ENCODE peak calls at places on chromosomes 11 and 22, in nine cellular contexts. E, T, H, M, G, Q, U, S and I are unnamed samples. For H3K4me1, the result is how much of the 10 kb centered on the place peaks cover.

GRCh38 chr11:94128746-94129504 is at the start of gene PANX1:
- DNase-seq in E (peak), U (peak), S (peak), M (peak), G (peak), H (peak), Q (peak), T (peak), I (no peak)

GRCh38 chr22:39725351-39726035 is 154.9 kb downstream of the CACNA1I start:
- DNase-seq in G (no peak), Q (no peak), E (no peak), M (no peak), H (no peak), U (no peak), T (no peak), S (no peak), I (no peak)

GRCh38 chr11:98568011-98568410 is 452.7 kb upstream of the CNTN5 start:
- DNase-seq in T (no peak), E (no peak), M (no peak), Q (no peak), S (no peak), G (no peak), U (no peak), H (no peak), I (no peak)

GRCh38 chr11:9688716-9689511 is 25.0 kb downstream of the SWAP70 start:
- DNase-seq in T (no peak), E (peak), H (peak), U (peak), G (no peak), Q (no peak), S (no peak), M (no peak), I (peak)

GRCh38 chr22:17942721-17943120 is 81.6 kb downstream of the MICAL3 start:
- DNase-seq in T (no peak), G (no peak), U (no peak), S (no peak), Q (no peak), E (peak), H (no peak), M (no peak), I (no peak)

GRCh38 chr22:36334081-36334831 is 53.5 kb downstream of the MYH9 start:
- DNase-seq in Q (peak), S (no peak), H (peak), M (no peak), G (peak), U (no peak), E (no peak), T (peak), I (no peak)

GRCh38 chr22:47175761-47176359 is 413.4 kb downstream of the TBC1D22A start:
- DNase-seq in H (no peak), M (no peak), E (no peak), S (no peak), G (no peak), Q (peak), U (no peak), T (peak), I (no peak)

GRCh38 chr11:7414729-7415536 is 70.4 kb upstream of the OLFML1 start:
- DNase-seq in M (no peak), S (no peak), U (peak), E (no peak), H (no peak), Q (peak), G (no peak), T (no peak), I (no peak)

GRCh38 chr11:126140106-126140931 is 71.1 kb downstream of the RPUSD4 start:
- DNase-seq in G (no peak), M (no peak), E (no peak), U (no peak), S (no peak), H (no peak), Q (no peak), T (no peak), I (no peak)

GRCh38 chr22:48947636-48948035 is 880.0 kb downstream of the BRD1 start:
- DNase-seq in G (no peak), S (no peak), H (no peak), Q (no peak), U (no peak), M (no peak), T (no peak), E (no peak), I (no peak)

GRCh38 chr11:124812876-124813275 is 12.7 kb upstream of the MSANTD2 start:
- DNase-seq in S (no peak), T (no peak), U (no peak), H (no peak), Q (no peak), E (no peak), G (no peak), M (no peak), I (no peak)

GRCh38 chr22:20964799-20965103 is 2.3 kb upstream of the AIFM3 start:
- DNase-seq in G (no peak), H (no peak), U (no peak), M (no peak), E (no peak), Q (peak), S (no peak), T (no peak), I (no peak)
- H3K4me3 ChIP-seq in G (no peak), H (no peak), U (peak), M (peak), E (peak), Q (peak), S (no peak), T (peak), I (no peak)

GRCh38 chr11:6319879-6320410 is 356 bp downstream of the CAVIN3 start:
- DNase-seq in H (peak), E (peak), Q (peak), G (peak), S (peak), T (peak), U (peak), M (no peak), I (no peak)

GRCh38 chr11:6321961-6322362 is 1.7 kb upstream of the CAVIN3 start:
- DNase-seq in Q (no peak), T (no peak), G (no peak), E (no peak), M (no peak), U (no peak), S (peak), H (no peak), I (peak)

GRCh38 chr11:6321356-6321755 is 1.1 kb upstream of the CAVIN3 start:
- DNase-seq in T (no peak), H (no peak), S (no peak), G (no peak), E (no peak), Q (no peak), U (no peak), M (no peak), I (no peak)

GRCh38 chr11:6319001-6319878 is 1.1 kb downstream of the CAVIN3 start:
- DNase-seq in E (peak), S (no peak), G (no peak), U (peak), H (peak), T (peak), Q (peak), M (no peak), I (peak)

GRCh38 chr11:6320411-6321207 is at the start of gene CAVIN3:
- DNase-seq in H (peak), U (peak), T (peak), Q (peak), M (no peak), E (peak), S (peak), G (no peak), I (no peak)
- H3K4me1 ChIP-seq in H (under half), U (under half), T (under half), Q (under half), M (under half), E (under half), S (half or more), G (under half), I (under half)

GRCh38 chr11:67671211-67671520 is 3.3 kb downstream of the ALDH3B2 start:
- DNase-seq in Q (no peak), M (no peak), U (no peak), T (no peak), G (no peak), H (no peak), E (peak), S (no peak), I (no peak)
- H3K27ac ChIP-seq in Q (no peak), M (no peak), U (no peak), T (no peak), G (no peak), H (no peak), E (no peak), S (no peak), I (no peak)

GRCh38 chr22:44667829-44668189 is 34.2 kb upstream of the PRR5 start:
- DNase-seq in Q (no peak), T (peak), H (no peak), M (peak), U (no peak), S (no peak), E (no peak), G (no peak), I (no peak)

GRCh38 chr22:44670220-44670983 is 31.6 kb upstream of the PRR5 start:
- DNase-seq in T (no peak), U (no peak), H (no peak), G (no peak), Q (peak), M (no peak), E (no peak), S (no peak), I (no peak)

GRCh38 chr22:44668190-44668885 is 33.7 kb upstream of the PRR5 start:
- DNase-seq in G (peak), E (peak), Q (peak), S (no peak), H (no peak), M (peak), T (no peak), U (peak), I (no peak)

GRCh38 chr22:44668886-44669724 is 32.9 kb upstream of the PRR5 start:
- DNase-seq in U (no peak), M (no peak), T (no peak), S (no peak), Q (no peak), E (peak), G (peak), H (no peak), I (no peak)

DNA sequence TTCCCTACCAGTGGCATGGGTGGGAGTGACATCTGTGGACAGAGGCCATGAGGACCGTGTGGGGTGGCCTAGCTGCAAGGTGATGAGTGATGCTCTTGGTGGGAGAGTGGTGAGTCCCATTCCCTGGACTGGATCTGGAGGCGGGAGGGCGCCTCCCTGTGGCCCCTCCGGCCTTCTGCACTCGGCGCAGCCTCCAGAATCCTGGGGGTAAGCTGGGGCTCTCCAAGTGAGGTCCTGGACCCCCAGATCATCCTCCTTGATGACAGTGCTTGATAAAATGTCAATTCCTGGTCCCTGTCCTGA is 32.3 kb upstream of the PRR5 start:
- DNase-seq in Q (peak), G (peak), S (no peak), U (no peak), E (peak), T (no peak), M (no peak), H (no peak), I (no peak)
- H3K4me3 ChIP-seq in Q (no peak), G (no peak), S (no peak), U (no peak), E (no peak), T (no peak), M (no peak), H (no peak), I (no peak)

DNA sequence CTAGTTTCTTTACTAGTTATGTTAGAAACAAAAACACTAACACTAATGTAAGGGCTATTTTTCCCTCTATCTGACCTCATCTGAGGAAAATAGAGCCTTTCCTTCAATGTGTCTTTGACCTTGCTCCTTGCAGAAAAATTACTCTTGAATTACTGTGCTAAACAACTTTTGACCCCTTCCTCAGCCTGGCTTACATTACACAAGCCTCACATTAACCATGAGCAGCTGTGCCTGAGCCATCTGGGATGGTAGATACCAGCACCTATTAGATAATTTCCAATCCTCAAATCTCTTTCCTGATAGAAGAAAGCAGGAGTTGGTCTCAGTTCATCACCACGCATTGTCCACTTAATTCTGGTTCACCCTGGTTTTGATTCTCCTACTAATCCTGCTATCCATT is 134.4 kb upstream of the NCAM1 start:
- DNase-seq in M (no peak), S (no peak), Q (no peak), E (no peak), G (no peak), H (no peak), T (no peak), U (no peak), I (no peak)
- H3K4me1 ChIP-seq in M (under half), S (under half), Q (under half), E (under half), G (under half), H (under half), T (under half), U (under half), I (under half)

GRCh38 chr11:76124905-76125566 is 81.3 kb downstream of the WNT11 start:
- DNase-seq in Q (no peak), H (no peak), E (no peak), T (no peak), S (no peak), M (no peak), G (no peak), U (no peak), I (no peak)
- H3K27ac ChIP-seq in Q (no peak), H (no peak), E (no peak), T (no peak), S (no peak), M (no peak), G (no peak), U (no peak), I (no peak)

DNA sequence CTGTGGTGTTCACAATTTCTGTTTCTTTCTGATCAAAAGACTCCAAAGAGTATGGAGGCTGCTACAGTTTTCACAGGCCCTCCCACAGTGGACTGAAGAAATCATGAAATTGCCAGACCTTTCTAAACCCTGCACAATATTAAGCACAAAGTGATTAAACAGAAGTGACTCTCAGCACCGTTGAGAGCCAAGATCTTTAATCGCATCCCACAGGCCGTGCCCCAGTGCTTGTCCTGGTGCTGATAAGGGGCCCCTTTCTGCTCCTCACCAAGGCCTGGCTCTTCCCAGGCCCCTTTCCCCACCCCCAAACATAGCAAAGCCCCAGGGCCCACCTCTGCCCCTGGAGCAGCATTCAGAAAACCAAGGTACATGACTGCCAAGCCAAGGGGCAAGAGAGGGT is 57.4 kb upstream of the BMAL1 start:
- DNase-seq in G (no peak), U (no peak), Q (no peak), T (no peak), E (peak), S (no peak), H (no peak), M (no peak), I (no peak)
- H3K4me3 ChIP-seq in G (no peak), U (no peak), Q (no peak), T (no peak), E (no peak), S (no peak), H (no peak), M (no peak), I (no peak)

GRCh38 chr11:123186291-123186690 is 8.8 kb downstream of the CLMP start:
- DNase-seq in Q (no peak), U (no peak), G (no peak), M (no peak), T (no peak), S (no peak), E (no peak), H (peak), I (no peak)
- H3K4me1 ChIP-seq in Q (under half), U (under half), G (under half), M (under half), T (under half), S (under half), E (under half), H (half or more), I (under half)

GRCh38 chr22:27514612-27515011 is 286.9 kb downstream of the MN1 start:
- DNase-seq in U (no peak), H (no peak), Q (no peak), M (no peak), G (no peak), T (no peak), E (no peak), S (no peak), I (no peak)
- H3K27ac ChIP-seq in U (no peak), H (no peak), Q (no peak), M (no peak), G (no peak), T (no peak), E (no peak), S (no peak), I (no peak)